ENCODE peak calls at places on chromosome 11, in ten cellular contexts. H is Peyer's patch, J is fibroblast of lung, P is adrenal gland, F is HCT116, B is IMR-90, X is pancreas, Y is astrocyte, D is body of pancreas, G is tibial nerve. E is an unnamed sample. For H3K4me1 and H3K27me3, the result is how much of the 10 kb centered on the place peaks cover.

GRCh38 chr11:102447193-102447592 is 5.4 kb downstream of the TMEM123 start:
- DNase-seq in B (no peak), D (no peak), F (no peak), Y (no peak), X (no peak), H (no peak), P (no peak), G (no peak), J (no peak), E (no peak)

GRCh38 chr11:87445002-87445401 is 407.3 kb downstream of the TMEM135 start:
- DNase-seq in X (no peak), G (no peak), P (no peak), B (peak), Y (peak), F (no peak), J (no peak), H (no peak), D (no peak), E (no peak)

GRCh38 chr11:11916981-11917399 is 75.2 kb downstream of the USP47 start:
- DNase-seq in X (no peak), F (no peak), B (peak), D (no peak), J (peak), H (no peak), Y (peak), P (peak), G (no peak), E (no peak)

GRCh38 chr11:6968816-6969215 is 42.6 kb downstream of the ZNF215 start:
- DNase-seq in G (no peak), B (peak), D (no peak), F (no peak), P (no peak), H (no peak), J (peak), Y (peak), X (no peak), E (no peak)

GRCh38 chr11:32100495-32100894 is 9.6 kb downstream of the RCN1 start:
- DNase-seq in B (peak), G (no peak), X (no peak), Y (peak), D (no peak), J (no peak), F (no peak), H (no peak), P (no peak), E (no peak)

GRCh38 chr11:3632070-3632660 is 9.6 kb downstream of the ART5 start:
- DNase-seq in Y (no peak), B (no peak), P (no peak), G (no peak), D (no peak), F (no peak), X (no peak), H (no peak), J (no peak), E (no peak)

GRCh38 chr11:8357891-8358566 is 94.4 kb upstream of the LMO1 start:
- DNase-seq in D (no peak), F (no peak), Y (no peak), G (no peak), J (no peak), H (peak), P (no peak), B (no peak), X (no peak), E (no peak)

GRCh38 chr11:17572791-17573460 is 25.9 kb downstream of the OTOG start:
- DNase-seq in Y (no peak), B (no peak), F (no peak), J (no peak), H (no peak), D (no peak), G (no peak), X (no peak), P (no peak), E (no peak)

GRCh38 chr11:67271548-67272284 is 5.4 kb downstream of the GRK2 start:
- DNase-seq in P (peak), J (no peak), Y (no peak), X (no peak), H (peak), F (no peak), G (peak), D (no peak), B (no peak), E (no peak)

GRCh38 chr11:61598886-61599868 is 18.3 kb upstream of the SYT7 start:
- DNase-seq in B (peak), G (no peak), Y (peak), F (no peak), J (peak), D (no peak), P (no peak), X (peak), H (no peak), E (no peak)

GRCh38 chr11:71446942-71447688 is 1.1 kb downstream of the DHCR7 start:
- DNase-seq in Y (peak), J (peak), X (no peak), D (no peak), P (peak), H (peak), B (peak), F (no peak), G (no peak), E (no peak)

GRCh38 chr11:2781413-2782274 is 81.8 kb upstream of the KCNQ1OT1 start:
- DNase-seq in F (no peak), X (peak), Y (no peak), B (peak), P (peak), J (peak), H (peak), D (peak), G (peak), E (peak)

GRCh38 chr11:62124186-62125113 is 639 bp downstream of the INCENP start:
- DNase-seq in H (no peak), F (no peak), X (peak), D (peak), P (peak), Y (peak), G (no peak), B (peak), J (peak), E (no peak)

GRCh38 chr11:65944191-65944590 is 1.1 kb upstream of the TSGA10IP start:
- DNase-seq in H (no peak), P (no peak), J (no peak), G (no peak), X (no peak), D (no peak), Y (no peak), B (no peak), F (no peak), E (no peak)

GRCh38 chr11:19984048-19984742 is 176.1 kb downstream of the DBX1 start:
- DNase-seq in H (no peak), X (no peak), D (no peak), G (no peak), B (no peak), J (no peak), F (no peak), P (no peak), Y (no peak), E (no peak)

GRCh38 chr11:3101921-3102640 is 44.9 kb upstream of the CARS1 start:
- DNase-seq in P (no peak), B (no peak), G (no peak), Y (no peak), D (no peak), H (peak), J (no peak), F (no peak), X (peak), E (no peak)

GRCh38 chr11:47399860-47400812 is 8.3 kb upstream of the SLC39A13 start:
- DNase-seq in G (no peak), F (no peak), J (no peak), B (no peak), X (peak), Y (no peak), D (peak), P (no peak), H (peak), E (no peak)

GRCh38 chr11:66126808-66127555 is 56.9 kb downstream of the PACS1 start:
- DNase-seq in G (no peak), F (no peak), X (no peak), B (peak), P (peak), D (peak), J (peak), H (no peak), Y (peak), E (no peak)

GRCh38 chr11:59295435-59295834 is 63.3 kb upstream of the OR5AN1 start:
- DNase-seq in J (no peak), B (no peak), D (no peak), H (no peak), P (no peak), X (no peak), Y (no peak), F (no peak), G (no peak), E (no peak)

GRCh38 chr11:90204832-90205646 is 17.8 kb downstream of the CHORDC1 start:
- DNase-seq in B (peak), H (no peak), F (peak), J (peak), G (no peak), D (peak), Y (peak), P (no peak), X (no peak), E (no peak)

GRCh38 chr11:113148076-113148475 is 166.3 kb upstream of the TTC12 start:
- DNase-seq in Y (no peak), X (no peak), D (no peak), J (no peak), H (no peak), P (no peak), G (no peak), B (no peak), F (no peak), E (no peak)

GRCh38 chr11:22192289-22192641 is 620 bp upstream of the ANO5 start:
- DNase-seq in G (no peak), F (no peak), H (peak), P (peak), B (no peak), D (peak), X (no peak), J (no peak), Y (no peak), E (no peak)

GRCh38 chr11:64643258-64643881 is 52.4 kb downstream of the SLC22A12 start:
- DNase-seq in F (no peak), X (no peak), P (no peak), H (no peak), Y (no peak), D (peak), J (no peak), B (no peak), G (no peak), E (no peak)

GRCh38 chr11:116357769-116358544 is 414.8 kb downstream of the BUD13 start:
- DNase-seq in G (no peak), X (peak), F (peak), P (no peak), B (no peak), H (peak), J (no peak), Y (no peak), D (no peak), E (no peak)
- TF ChIP-seq CTCF in G (peak), X (no peak), F (peak), P (peak), B (peak), H (peak), J (no peak), Y (peak), D (no peak), E (no peak)

GRCh38 chr11:34972892-34973291 is 56.5 kb downstream of the PDHX start:
- DNase-seq in D (no peak), F (no peak), Y (peak), P (no peak), J (peak), H (no peak), B (peak), X (no peak), G (no peak), E (no peak)
- H3K4me1 ChIP-seq in D (under half), F (under half), Y (under half), P (under half), J (under half), H (under half), B (under half), X (under half), G (under half), E (under half)

DNA sequence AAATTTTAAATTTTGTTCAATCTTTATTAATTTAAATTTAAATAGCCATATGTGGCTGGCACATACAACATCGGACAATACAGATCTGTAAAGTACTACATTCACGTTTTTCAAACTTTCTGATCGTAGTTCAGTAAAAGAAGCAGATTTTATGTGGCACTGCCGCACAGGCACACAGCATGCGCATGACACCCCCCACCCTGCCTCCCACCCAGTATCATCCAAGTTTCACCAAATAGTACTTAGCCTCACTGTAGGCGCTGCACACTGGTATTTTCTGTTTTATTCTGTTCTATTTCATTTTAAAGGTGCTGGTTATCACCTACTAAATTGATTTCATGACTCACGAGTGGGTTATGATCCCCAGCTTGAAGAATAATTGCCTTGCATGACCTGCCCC is 159.9 kb downstream of the HIPK3 start:
- DNase-seq in H (no peak), J (no peak), G (no peak), D (no peak), X (no peak), B (no peak), Y (no peak), F (no peak), P (no peak), E (peak)
- H3K27me3 ChIP-seq in H (under half), J (under half), G (under half), D (under half), X (under half), B (under half), Y (under half), F (under half), P (under half), E (under half)

GRCh38 chr11:993141-993540 is 43.4 kb downstream of the MUC6 start:
- DNase-seq in F (no peak), D (no peak), G (no peak), J (no peak), P (no peak), B (no peak), Y (no peak), X (no peak), H (no peak), E (no peak)

GRCh38 chr11:991034-991433 is 45.5 kb downstream of the MUC6 start:
- DNase-seq in F (no peak), D (no peak), H (no peak), X (no peak), J (no peak), G (no peak), B (no peak), P (no peak), Y (no peak), E (no peak)

GRCh38 chr11:990101-990500 is 46.4 kb downstream of the MUC6 start:
- DNase-seq in X (no peak), H (no peak), Y (no peak), J (no peak), P (no peak), G (no peak), B (no peak), D (no peak), F (no peak), E (no peak)

GRCh38 chr11:992577-992976 is 43.9 kb downstream of the MUC6 start:
- DNase-seq in G (no peak), X (no peak), Y (no peak), D (no peak), P (no peak), J (no peak), F (no peak), B (no peak), H (no peak), E (no peak)

GRCh38 chr11:991711-992307 is 44.7 kb downstream of the MUC6 start:
- DNase-seq in X (peak), G (no peak), P (no peak), F (no peak), Y (no peak), B (no peak), D (no peak), H (no peak), J (no peak), E (no peak)
- TF ChIP-seq CTCF in X (no peak), G (no peak), P (no peak), F (no peak), Y (no peak), B (no peak), D (no peak), H (no peak), J (no peak), E (no peak)

GRCh38 chr11:88480217-88480616 is 142.7 kb upstream of the CTSC start:
- DNase-seq in H (no peak), D (no peak), J (peak), X (no peak), G (no peak), Y (peak), F (no peak), P (peak), B (peak), E (no peak)
- H3K4me1 ChIP-seq in H (under half), D (under half), J (under half), X (under half), G (under half), Y (under half), F (under half), P (under half), B (under half), E (under half)